ENCODE peak calls at places on chromosomes 13 and 19, in six cellular contexts. C, M, H, A, X and S are unnamed samples.

GRCh38 chr19:13068064-13068807 is 34.4 kb downstream of the LYL1 start:
- DNase-seq in X (no peak), M (no peak), H (no peak), C (no peak), A (no peak), S (no peak)

GRCh38 chr13:85675508-85675907 is 123.7 kb downstream of the SLITRK6 start:
- DNase-seq in C (no peak), M (no peak), X (no peak), A (no peak), H (no peak), S (no peak)

GRCh38 chr13:98108330-98108729 is 34.6 kb upstream of the FARP1 start:
- DNase-seq in H (no peak), C (no peak), M (no peak), X (no peak), A (no peak), S (no peak)

GRCh38 chr13:51771418-51772104 is 32.4 kb downstream of the DHRS12 start:
- DNase-seq in M (no peak), X (no peak), H (no peak), A (no peak), C (no peak), S (no peak)

GRCh38 chr13:40536443-40537113 is 129.9 kb downstream of the FOXO1 start:
- DNase-seq in C (peak), A (no peak), M (no peak), H (no peak), X (no peak), S (no peak)

GRCh38 chr19:40279120-40279551 is 6.0 kb downstream of the AKT2 start:
- DNase-seq in C (no peak), H (peak), A (no peak), M (no peak), X (no peak), S (no peak)

GRCh38 chr13:85406269-85406975 is 392.8 kb downstream of the SLITRK6 start:
- DNase-seq in H (no peak), X (no peak), A (no peak), C (no peak), M (no peak), S (no peak)

GRCh38 chr19:30049844-30050667 is 108.0 kb downstream of the URI1 start:
- DNase-seq in A (peak), C (no peak), X (no peak), H (no peak), M (no peak), S (no peak)

GRCh38 chr13:36616706-36617105 is 57.1 kb upstream of the SERTM1 start:
- DNase-seq in H (no peak), M (no peak), A (no peak), X (no peak), C (no peak), S (no peak)

GRCh38 chr19:14347999-14348889 is 33.0 kb upstream of the ADGRE5 start:
- DNase-seq in A (peak), M (peak), H (peak), X (peak), C (peak), S (peak)

GRCh38 chr19:9345005-9345404 is 17.8 kb upstream of the ZNF177 start:
- DNase-seq in C (no peak), A (no peak), X (no peak), M (no peak), H (no peak), S (no peak)

GRCh38 chr19:15394426-15394825 is 14.8 kb upstream of the AKAP8 start:
- DNase-seq in X (no peak), C (no peak), M (no peak), A (no peak), H (peak), S (no peak)

GRCh38 chr13:95784161-95784880 is 107.4 kb downstream of the DNAJC3 start:
- DNase-seq in H (no peak), X (no peak), M (no peak), C (no peak), A (no peak), S (no peak)

GRCh38 chr19:46616631-46617322 is 8.1 kb downstream of the PTGIR start:
- DNase-seq in C (peak), M (peak), X (no peak), H (peak), A (peak), S (peak)

GRCh38 chr19:58569943-58570670 is 3.0 kb downstream of the MZF1 start:
- DNase-seq in M (no peak), H (peak), A (no peak), C (no peak), X (no peak), S (no peak)

GRCh38 chr13:47216176-47216822 is 319.4 kb upstream of the HTR2A start:
- DNase-seq in C (no peak), X (no peak), A (no peak), H (no peak), M (no peak), S (no peak)

GRCh38 chr19:5943623-5944022 is 29.6 kb downstream of the CAPS start:
- DNase-seq in X (no peak), C (no peak), A (no peak), M (no peak), H (no peak), S (no peak)

GRCh38 chr13:105579821-105580707 is 955.4 kb downstream of the EFNB2 start:
- DNase-seq in X (no peak), A (no peak), M (no peak), H (no peak), C (no peak), S (no peak)

GRCh38 chr19:33470040-33470330 is 51.6 kb downstream of the PEPD start:
- DNase-seq in C (no peak), X (no peak), M (no peak), A (no peak), H (no peak), S (no peak)

GRCh38 chr19:55358943-55359908 is 3.8 kb downstream of the GARIN5B start:
- DNase-seq in X (no peak), C (no peak), H (no peak), A (no peak), M (no peak), S (no peak)

GRCh38 chr19:3663838-3664237 is 36.4 kb downstream of the PIP5K1C start:
- DNase-seq in A (no peak), C (no peak), H (no peak), X (no peak), M (no peak), S (no peak)

GRCh38 chr19:43809762-43810696 is 7.8 kb upstream of the LYPD5 start:
- DNase-seq in A (peak), H (no peak), X (no peak), C (peak), M (peak), S (peak)

GRCh38 chr13:112102243-112102642 is 35.3 kb downstream of the SOX1 start:
- DNase-seq in A (peak), H (no peak), C (no peak), M (no peak), X (no peak), S (no peak)

GRCh38 chr19:480016-480855 is 16.1 kb upstream of the MADCAM1 start:
- DNase-seq in A (peak), M (no peak), X (no peak), H (peak), C (peak), S (peak)

GRCh38 chr19:35112995-35113693 is 2.5 kb upstream of the FXYD3 start:
- DNase-seq in C (no peak), X (no peak), A (no peak), M (no peak), H (no peak), S (no peak)

GRCh38 chr13:74288361-74288911 is 154.2 kb upstream of the KLF12 start:
- DNase-seq in M (peak), H (peak), X (no peak), A (no peak), C (no peak), S (peak)

GRCh38 chr19:30361721-30362120 is 10.5 kb upstream of the ZNF536 start:
- DNase-seq in M (no peak), C (no peak), H (no peak), A (no peak), X (no peak), S (no peak)

GRCh38 chr13:111905609-111905945 is 161.4 kb upstream of the SOX1 start:
- DNase-seq in H (no peak), C (no peak), A (no peak), X (no peak), M (no peak), S (peak)

GRCh38 chr19:42150353-42150752 is 18.1 kb upstream of the POU2F2 start:
- DNase-seq in X (no peak), H (no peak), M (no peak), C (no peak), A (no peak), S (no peak)

GRCh38 chr13:38899581-38899980 is 91.0 kb downstream of the STOML3 start:
- DNase-seq in C (no peak), H (no peak), A (peak), X (no peak), M (no peak), S (no peak)

GRCh38 chr19:39679056-39679790 is 23.5 kb downstream of the LGALS16 start:
- DNase-seq in A (no peak), C (no peak), X (no peak), H (no peak), M (no peak), S (no peak)

GRCh38 chr13:105336706-105337582 is 1198.5 kb downstream of the EFNB2 start:
- DNase-seq in X (no peak), M (no peak), H (no peak), C (no peak), A (no peak), S (no peak)

GRCh38 chr13:71316964-71317363 is 550.0 kb downstream of the DACH1 start:
- DNase-seq in C (peak), M (no peak), H (no peak), X (no peak), A (peak), S (no peak)

GRCh38 chr19:29887498-29887897 is 54.5 kb upstream of the URI1 start:
- DNase-seq in A (no peak), H (peak), C (no peak), M (no peak), X (no peak), S (no peak)

GRCh38 chr19:46932346-46932745 is 71.5 kb downstream of the ARHGAP35 start:
- DNase-seq in C (no peak), A (no peak), X (no peak), H (no peak), M (no peak), S (no peak)

GRCh38 chr19:32862741-32863140 is 6.8 kb downstream of the SLC7A9 start:
- DNase-seq in M (no peak), A (no peak), X (no peak), H (no peak), C (no peak), S (no peak)